ENCODE peak calls at places on chromosomes 12 and 14, in seven cellular contexts. A is body of pancreas, T is IMR-90, M is breast epithelium, I is heart left ventricle, H is tibial nerve, X is upper lobe of left lung. K is an unnamed sample.

GRCh38 chr12:92945659-92946220 is 16.6 kb upstream of the EEA1 start:
- DNase-seq in X (no peak), H (no peak), T (no peak), M (no peak), I (no peak), A (no peak), K (no peak)

GRCh38 chr12:15754233-15754632 is 35.0 kb downstream of the EPS8 start:
- DNase-seq in T (peak; percentile 65), I (no peak), X (no peak), H (no peak), A (no peak), M (no peak), K (no peak)

GRCh38 chr14:88164906-88165534 is 158.0 kb downstream of the KCNK10 start:
- DNase-seq in X (no peak), H (no peak), A (no peak), M (no peak), I (no peak), T (no peak), K (no peak)

GRCh38 chr12:26938660-26939185 is 453 bp downstream of the FGFR1OP2 start:
- DNase-seq in X (peak; percentile 46), H (peak; percentile 22), M (no peak), I (peak; percentile 74), A (no peak), T (no peak), K (peak; percentile 10)

GRCh38 chr12:48744251-48745008 is 27.9 kb upstream of the CCNT1 start:
- DNase-seq in M (no peak), H (no peak), T (no peak), X (no peak), I (no peak), A (no peak), K (no peak)

GRCh38 chr12:13000935-13001724 is 1.1 kb upstream of the HEBP1 start:
- DNase-seq in I (peak; percentile 77), H (no peak), A (peak; percentile 68), M (peak; percentile 53), X (peak; percentile 70), T (peak; percentile 32), K (peak; percentile 41)

GRCh38 chr14:50599700-50600444 is 39.9 kb downstream of the ATL1 start:
- DNase-seq in A (no peak), M (no peak), I (no peak), H (no peak), X (no peak), T (peak; percentile 60), K (no peak)

GRCh38 chr12:104864668-104865067 is 93.4 kb downstream of the SLC41A2 start:
- DNase-seq in X (no peak), M (no peak), T (peak; percentile 18), I (no peak), H (no peak), A (no peak), K (no peak)

GRCh38 chr12:133233006-133233405 is 2.7 kb downstream of the ANHX start:
- DNase-seq in T (no peak), H (no peak), X (no peak), I (no peak), A (no peak), M (no peak), K (no peak)

GRCh38 chr12:105418232-105418631 is 87.7 kb downstream of the C12orf75 start:
- DNase-seq in I (no peak), X (no peak), H (no peak), T (peak; percentile 89), M (no peak), A (no peak), K (no peak)

GRCh38 chr12:1279050-1279449 is 288.0 kb downstream of the ERC1 start:
- DNase-seq in H (no peak), X (no peak), A (no peak), I (no peak), T (no peak), M (no peak), K (no peak)

GRCh38 chr12:52205584-52206308 is 13.9 kb upstream of the KRT80 start:
- DNase-seq in X (no peak), A (no peak), I (peak; percentile 7), M (peak; percentile 14), H (no peak), T (no peak), K (no peak)

GRCh38 chr14:104315625-104316024 is 177.2 kb downstream of the KIF26A start:
- DNase-seq in A (no peak), T (no peak), X (peak; percentile 8), I (no peak), M (peak; percentile 15), H (no peak), K (no peak)

GRCh38 chr14:36671149-36671548 is 9.5 kb downstream of the PAX9 start:
- DNase-seq in X (no peak), A (no peak), I (no peak), T (no peak), H (no peak), M (no peak), K (no peak)

GRCh38 chr12:3241621-3242020 is 164.4 kb downstream of the TSPAN9 start:
- DNase-seq in A (no peak), M (no peak), I (peak; percentile 80), X (no peak), H (no peak), T (no peak), K (no peak)

GRCh38 chr12:106903241-106903950 is 52.3 kb upstream of the TMEM263 start:
- DNase-seq in I (peak; percentile 79), T (peak; percentile 33), A (peak; percentile 93), X (peak; percentile 86), H (peak; percentile 61), M (peak; percentile 79), K (peak; percentile 60)

GRCh38 chr12:12533238-12533829 is 29.3 kb downstream of the DUSP16 start:
- DNase-seq in X (peak; percentile 82), H (no peak), M (no peak), A (peak; percentile 92), I (peak; percentile 67), T (no peak), K (no peak)

GRCh38 chr14:103007555-103007954 is 49.8 kb downstream of the CDC42BPB start:
- DNase-seq in X (no peak), M (peak; percentile 22), I (no peak), T (no peak), A (no peak), H (no peak), K (no peak)

GRCh38 chr14:55075628-55076027 is 24.2 kb downstream of the MAPK1IP1L start:
- DNase-seq in M (no peak), A (no peak), T (peak; percentile 70), I (no peak), H (no peak), X (no peak), K (no peak)

DNA sequence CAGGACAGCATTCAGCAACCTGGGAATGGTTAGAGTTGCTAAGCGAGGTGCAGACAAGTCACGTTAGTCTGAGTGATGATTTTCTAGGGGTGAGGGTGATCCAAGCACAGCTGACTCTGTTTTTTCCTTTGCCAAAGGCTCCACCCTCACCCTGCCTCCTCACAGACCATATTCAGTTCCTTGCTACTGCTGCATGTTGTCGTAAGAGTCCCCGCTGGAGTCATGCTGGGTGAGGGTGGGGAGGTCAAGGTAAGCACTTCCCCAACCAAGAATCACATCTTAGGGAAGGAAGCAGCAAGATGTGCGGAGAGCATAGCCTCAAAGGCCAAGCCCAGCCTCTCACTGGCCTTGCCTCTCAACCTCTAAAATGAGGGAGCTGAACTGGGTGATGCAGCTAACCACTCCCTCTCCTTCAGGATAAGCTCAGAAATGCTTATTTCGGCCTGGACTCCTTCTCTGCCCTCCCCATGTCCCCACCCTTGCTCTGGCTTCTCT is 66.8 kb upstream of the ACTN1 start:
- DNase-seq in A (no peak), M (no peak), I (no peak), T (no peak), X (peak; percentile 61), H (no peak), K (no peak)
- TF ChIP-seq POLR2A in A (no peak), M (no peak), I (no peak), T (no peak), X (no peak), H (no peak), K (no peak)

GRCh38 chr14:35121887-35122695 is at the start of the genes PPP2R3C and PRORP:
- DNase-seq in X (peak; percentile 96), A (peak; percentile 87), I (peak; percentile 93), H (peak; percentile 86), T (peak; percentile 94), M (peak; percentile 84), K (peak; percentile 75)
- TF ChIP-seq POLR2A in X (no peak), A (peak; percentile 83), I (peak; percentile 60), H (peak; percentile 63), T (peak; percentile 54), M (no peak), K (peak; percentile 76)

GRCh38 chr14:100203962-100204834 is 34.7 kb upstream of the YY1 start:
- DNase-seq in M (no peak), H (no peak), T (peak; percentile 50), I (no peak), X (peak; percentile 59), A (peak; percentile 63), K (no peak)
- TF ChIP-seq POLR2A in M (no peak), H (no peak), T (no peak), I (no peak), X (no peak), A (peak; percentile 26), K (no peak)

DNA sequence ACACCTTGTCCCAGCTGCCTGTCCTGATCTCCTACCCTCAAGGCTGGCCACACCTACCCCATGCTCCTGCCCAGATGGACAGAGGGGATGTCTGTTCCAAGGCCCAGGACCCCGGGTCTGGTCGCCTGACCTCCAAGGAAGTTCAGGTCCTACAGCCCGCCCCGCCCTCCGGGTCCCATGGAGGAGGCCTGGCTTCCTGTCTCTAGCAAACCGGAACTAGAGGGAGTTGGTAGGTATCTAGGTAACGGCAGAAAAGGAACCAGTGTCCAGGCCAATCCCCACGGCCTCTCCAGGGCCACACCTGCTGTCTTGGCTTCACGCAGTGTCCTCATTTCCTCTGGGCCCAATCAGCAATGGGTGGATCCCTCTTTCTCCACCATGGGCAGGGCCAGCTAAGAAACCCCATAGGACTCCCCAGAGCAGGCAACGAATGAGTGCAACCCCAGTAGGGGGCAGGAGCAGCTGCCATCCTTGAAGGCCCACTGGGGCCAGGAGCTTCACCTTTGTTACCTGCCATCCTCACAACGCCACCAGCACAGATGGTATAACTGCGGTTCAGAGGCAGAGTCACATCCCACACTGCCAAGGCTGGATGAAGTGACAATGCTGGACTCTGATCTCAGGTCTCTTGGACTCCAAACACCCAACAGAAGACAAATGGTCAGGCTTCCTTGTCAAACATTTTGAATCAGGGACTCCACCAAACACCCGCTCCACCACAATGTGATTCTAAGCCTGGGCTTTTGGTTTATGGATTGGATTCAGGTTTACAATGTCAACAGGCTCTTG is 25.1 kb upstream of the RPLP0 start:
- DNase-seq in H (no peak), M (no peak), A (peak; percentile 42), T (no peak), X (peak; percentile 93), I (no peak), K (no peak)
- TF ChIP-seq POLR2A in H (no peak), M (no peak), A (no peak), T (no peak), X (no peak), I (no peak), K (no peak)

GRCh38 chr14:90814806-90815566 is 1.2 kb downstream of the TTC7B start:
- DNase-seq in T (no peak), H (no peak), M (no peak), A (peak; percentile 23), X (no peak), I (peak; percentile 41), K (no peak)
- TF ChIP-seq POLR2A in T (no peak), H (no peak), M (no peak), A (no peak), X (no peak), I (no peak), K (no peak)